ENCODE peak calls at places on chromosomes 6 and 20, in seven cellular contexts. X is activated CD4-positive, alpha-beta T cell treated with anti-CD3 and anti-CD28 coated beads for 48 hours; C is Peyer's patch; U is M059J; T is AG08396; Z is activated gamma-delta T cell treated with Interleukin-2 at 50 U/mL for 16 hours; K is mucosa of descending colon. D is an unnamed sample.

GRCh38 chr20:45117581-45117980 is 2.6 kb upstream of the WFDC5 start:
- DNase-seq in C (no peak), Z (no peak), X (no peak), K (no peak), U (no peak), T (no peak), D (no peak)

GRCh38 chr6:44001318-44001868 is 125.9 kb downstream of the MRPL14 start:
- DNase-seq in K (no peak), X (peak), Z (no peak), C (no peak), T (no peak), U (no peak), D (no peak)

GRCh38 chr6:12196326-12196936 is 93.7 kb upstream of the EDN1 start:
- DNase-seq in U (peak), Z (no peak), C (no peak), T (peak), K (no peak), X (no peak), D (no peak)

GRCh38 chr6:57193177-57193576 is 21.1 kb downstream of the BAG2 start:
- DNase-seq in C (no peak), U (no peak), T (no peak), X (no peak), Z (no peak), K (no peak), D (no peak)

GRCh38 chr6:85464260-85464644 is 14.4 kb downstream of the NT5E start:
- DNase-seq in K (no peak), X (peak), U (peak), T (peak), C (no peak), Z (no peak), D (peak)

GRCh38 chr6:6806793-6807518 is 218.4 kb downstream of the LY86 start:
- DNase-seq in U (peak), X (no peak), C (no peak), Z (no peak), K (no peak), T (no peak), D (no peak)

GRCh38 chr6:38460216-38460615 is 179.5 kb downstream of the BTBD9 start:
- DNase-seq in U (peak), K (no peak), Z (no peak), T (peak), X (no peak), C (no peak), D (no peak)

GRCh38 chr6:45611502-45611901 is 233.8 kb upstream of the SUPT3H start:
- DNase-seq in Z (no peak), T (no peak), U (no peak), K (no peak), C (no peak), X (no peak), D (no peak)

GRCh38 chr6:43635387-43636311 is at the start of gene MAD2L1BP:
- DNase-seq in T (peak), X (peak), Z (peak), C (peak), U (peak), K (peak), D (peak)

GRCh38 chr6:81890846-81891245 is 138.4 kb upstream of the TENT5A start:
- DNase-seq in U (peak), K (no peak), C (no peak), Z (no peak), X (no peak), T (peak), D (no peak)

GRCh38 chr20:58113706-58114105 is 114.7 kb downstream of the ANKRD60 start:
- DNase-seq in C (no peak), X (no peak), U (no peak), K (no peak), Z (no peak), T (no peak), D (no peak)

GRCh38 chr6:30075987-30076311 is 380 bp upstream of the RNF39 start:
- DNase-seq in U (peak), T (no peak), C (no peak), X (no peak), Z (no peak), K (no peak), D (no peak)

GRCh38 chr6:132713355-132714134 is at the start of gene VNN1:
- DNase-seq in C (no peak), X (no peak), U (no peak), K (no peak), T (no peak), Z (no peak), D (no peak)

GRCh38 chr6:156976144-156977088 is 199.2 kb downstream of the ARID1B start:
- DNase-seq in Z (no peak), T (no peak), U (peak), X (peak), C (no peak), K (no peak), D (no peak)

GRCh38 chr20:47500554-47500953 is 1.1 kb upstream of the NCOA3 start:
- DNase-seq in C (no peak), K (no peak), Z (no peak), T (no peak), U (no peak), X (no peak), D (no peak)

GRCh38 chr20:12737900-12738299 is 270.9 kb upstream of the SPTLC3 start:
- DNase-seq in Z (no peak), K (no peak), C (no peak), X (no peak), U (no peak), T (no peak), D (no peak)

GRCh38 chr6:7901056-7901455 is 9.5 kb downstream of the TXNDC5 start:
- DNase-seq in U (no peak), X (no peak), T (no peak), Z (no peak), K (peak), C (no peak), D (no peak)

GRCh38 chr20:47360489-47361267 is 4.2 kb upstream of the ZMYND8 start:
- DNase-seq in C (peak), U (peak), K (peak), T (peak), X (no peak), Z (no peak), D (no peak)

GRCh38 chr6:8130399-8130798 is 28.1 kb upstream of the EEF1E1 start:
- DNase-seq in K (no peak), T (no peak), U (no peak), C (no peak), X (no peak), Z (no peak), D (no peak)

GRCh38 chr6:125296461-125296860 is 5.3 kb downstream of the HDDC2 start:
- DNase-seq in T (no peak), K (no peak), X (no peak), C (no peak), U (no peak), Z (no peak), D (no peak)

GRCh38 chr20:25045343-25045712 is 12.6 kb downstream of the ACSS1 start:
- DNase-seq in T (no peak), X (no peak), U (no peak), Z (no peak), K (peak), C (no peak), D (no peak)

D was measured in activated CD8-positive, alpha-beta memory T cell treated with anti-CD3 and anti-CD28 coated beads, Interleukin-2, amount 50 U/mL, for 4 hours.